ENCODE peak calls at places on chromosomes 13 and 19, in nine cellular contexts. T is cardiac muscle cell, F is BE2C, R is nephron progenitor cell, X is endothelial cell, D is A549, P is fibroblast of lung, I is PC-9, L is WERI-Rb-1. Z is an unnamed sample.

GRCh38 chr13:114019367-114019766 is 45.5 kb upstream of the C13orf46 start:
- DNase-seq in T (no peak), F (peak; percentile 63), R (peak; percentile 57), X (peak; percentile 35), D (no peak), P (no peak), I (no peak), L (peak; percentile 60), Z (no peak)

GRCh38 chr13:40624338-40624737 is 42.1 kb downstream of the FOXO1 start:
- DNase-seq in T (peak; percentile 23), F (no peak), R (no peak), X (no peak), D (no peak), P (peak; percentile 31), I (no peak), L (no peak), Z (no peak)

GRCh38 chr13:90800082-90800746 is 547.3 kb upstream of the MIR17HG start:
- DNase-seq in T (peak; percentile 85), F (peak; percentile 92), R (no peak), X (no peak), D (no peak), P (no peak), I (no peak), L (no peak), Z (no peak)

GRCh38 chr19:33306191-33306590 is 3.9 kb upstream of the CEBPA start:
- DNase-seq in T (no peak), F (no peak), R (no peak), X (no peak), D (no peak), P (no peak), I (no peak), L (no peak), Z (no peak)

GRCh38 chr13:108807841-108808240 is 178.4 kb downstream of the MYO16 start:
- DNase-seq in T (no peak), F (no peak), R (no peak), X (no peak), D (no peak), P (no peak), I (no peak), L (no peak), Z (no peak)

GRCh38 chr13:110233181-110233641 is 73.7 kb downstream of the COL4A1 start:
- DNase-seq in T (peak; percentile 95), F (no peak), R (no peak), X (no peak), D (no peak), P (peak; percentile 65), I (no peak), L (no peak), Z (no peak)

GRCh38 chr19:23699521-23699860 is 12.5 kb upstream of the ZNF675 start:
- DNase-seq in T (no peak), F (no peak), R (no peak), X (no peak), D (no peak), P (no peak), I (peak; percentile 62), L (no peak), Z (no peak)

GRCh38 chr13:99033814-99034213 is 56.0 kb upstream of the DOCK9 start:
- DNase-seq in T (peak; percentile 52), F (no peak), R (no peak), X (no peak), D (no peak), P (no peak), I (no peak), L (no peak), Z (no peak)

GRCh38 chr13:85520445-85520844 is 278.8 kb downstream of the SLITRK6 start:
- DNase-seq in T (peak; percentile 46), F (no peak), R (no peak), X (no peak), D (no peak), P (peak; percentile 40), I (no peak), L (no peak), Z (no peak)

GRCh38 chr13:103140001-103140671 is 73.9 kb upstream of the SLC10A2 start:
- DNase-seq in T (peak; percentile 8), F (peak; percentile 10), R (no peak), X (peak; percentile 30), D (peak; percentile 10), P (no peak), I (peak; percentile 5), L (peak; percentile 45), Z (peak; percentile 1)

GRCh38 chr19:3606690-3607289 is at the start of gene TBXA2R:
- DNase-seq in T (peak; percentile 64), F (peak; percentile 81), R (peak; percentile 85), X (peak; percentile 42), D (peak; percentile 51), P (peak; percentile 66), I (peak; percentile 50), L (peak; percentile 90), Z (peak; percentile 54)

GRCh38 chr13:110445722-110446569 is 115.6 kb downstream of the RAB20 start:
- DNase-seq in T (no peak), F (no peak), R (no peak), X (no peak), D (no peak), P (no peak), I (peak; percentile 27), L (no peak), Z (no peak)

DNA sequence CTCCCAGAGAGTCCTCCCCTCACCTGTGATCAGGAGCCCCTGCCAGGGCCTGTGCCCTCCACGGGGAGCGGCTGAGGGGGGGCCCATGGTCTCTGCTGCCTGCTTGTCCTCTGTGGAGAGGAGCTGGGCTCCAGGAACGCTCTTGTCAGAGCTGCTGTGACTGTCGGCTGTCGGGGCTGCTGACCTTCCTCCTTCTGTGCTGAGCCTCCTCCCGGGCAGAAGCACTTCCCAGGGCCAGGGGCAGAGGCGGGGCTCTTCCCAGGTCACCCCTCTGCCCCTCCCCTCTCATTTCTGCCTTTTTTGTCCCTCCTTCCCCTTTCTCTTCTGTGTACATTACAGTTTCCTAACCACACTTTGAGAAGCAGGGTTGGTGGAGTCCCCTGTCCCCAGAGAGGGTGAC is at the start of gene CEACAM4:
- DNase-seq in T (no peak), F (no peak), R (no peak), X (no peak), D (no peak), P (no peak), I (no peak), L (no peak), Z (no peak)
- TF ChIP-seq CTCF in T (no peak), F (no peak), R (no peak), X (no peak), D (no peak), P (no peak), I (no peak), L (no peak), Z (no peak)

GRCh38 chr13:69585656-69586055 is 522.0 kb upstream of the ATXN8OS start:
- DNase-seq in T (no peak), F (no peak), R (no peak), X (no peak), D (no peak), P (no peak), I (no peak), L (no peak), Z (no peak)
- TF ChIP-seq CTCF in T (no peak), F (peak; percentile 37), R (no peak), X (peak; percentile 31), D (no peak), P (no peak), I (no peak), L (no peak), Z (no peak)

DNA sequence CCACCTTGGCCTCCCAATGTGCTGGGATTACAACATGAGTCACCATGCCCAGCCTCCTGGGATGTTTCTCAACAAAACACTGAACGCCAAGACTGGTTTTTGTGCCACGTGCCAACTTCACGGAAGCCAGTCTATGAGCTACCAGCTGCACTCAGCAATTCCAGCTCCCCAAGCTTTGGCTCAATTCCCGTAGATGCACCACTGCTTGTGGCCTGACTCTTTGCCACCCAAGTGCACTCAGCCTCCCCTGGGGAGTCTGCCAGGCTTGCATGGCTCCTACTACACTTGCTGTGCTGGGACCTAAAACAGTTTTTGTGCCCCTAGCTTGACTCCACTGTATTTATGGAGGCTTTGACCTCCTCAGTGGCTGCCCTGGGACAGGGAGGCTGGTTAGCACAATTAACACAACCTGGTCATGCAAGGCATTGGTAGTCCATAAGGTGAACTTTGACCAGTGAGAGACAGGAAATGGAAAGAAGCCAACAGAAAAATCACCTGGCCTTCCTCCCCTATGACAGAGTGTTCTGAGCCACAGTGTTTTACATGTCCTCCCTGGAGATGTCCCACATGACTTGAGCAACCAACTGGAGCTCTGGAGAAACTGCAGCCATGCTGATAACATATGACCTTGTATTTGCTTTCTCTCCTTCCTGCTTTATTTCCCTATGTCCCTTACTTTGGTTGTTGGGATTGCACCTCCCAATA is 1173.1 kb downstream of the UQCRFS1 start:
- DNase-seq in T (no peak), F (no peak), R (no peak), X (no peak), D (no peak), P (peak; percentile 20), I (no peak), L (no peak), Z (no peak)
- TF ChIP-seq CTCF in T (no peak), F (no peak), R (no peak), X (no peak), D (no peak), P (no peak), I (no peak), L (no peak), Z (no peak)

DNA sequence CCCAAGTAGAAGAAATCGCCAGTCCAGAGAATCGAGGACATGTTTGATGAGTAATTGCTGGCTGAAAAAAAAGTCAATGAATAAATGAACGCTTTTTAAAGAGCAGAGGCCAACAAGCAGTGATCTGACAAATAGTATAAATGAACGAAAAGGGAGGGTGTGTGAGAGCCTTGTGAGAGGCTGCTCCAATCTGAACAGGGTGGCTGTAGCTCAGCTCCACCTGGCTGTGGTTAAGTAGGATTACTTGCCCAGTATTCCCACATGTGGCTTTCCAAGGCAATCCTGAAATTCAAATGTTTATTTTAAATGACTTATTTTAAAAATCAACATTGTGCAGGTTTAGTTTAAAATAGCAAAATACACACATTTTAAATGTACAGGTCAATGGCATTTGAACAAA is 117.0 kb downstream of the TSHZ3 start:
- DNase-seq in T (no peak), F (no peak), R (no peak), X (no peak), D (no peak), P (peak; percentile 84), I (no peak), L (no peak), Z (no peak)
- TF ChIP-seq CTCF in T (no peak), F (no peak), R (no peak), X (no peak), D (no peak), P (no peak), I (no peak), L (peak; percentile 30), Z (no peak)

Z was measured in Calu3.